ENCODE peak calls at places on chromosome 3, in six cellular contexts. B is GM12878, Z is HCT116, L is K562, D is H1, Y is HepG2. G is an unnamed sample.
A peak's percentile ranks its signal among the peaks of the same experiment; 100 is the strongest.

GRCh38 chr3:27278391-27279055 is 90.7 kb downstream of the NEK10 start:
- DNase-seq in B (no peak), Z (no peak), L (no peak), D (no peak), Y (peak; percentile 8), G (no peak)

GRCh38 chr3:170205302-170205701 is 16.9 kb upstream of the PRKCI start:
- DNase-seq in B (peak; percentile 24), Z (no peak), L (no peak), D (no peak), Y (no peak), G (no peak)

GRCh38 chr3:66153471-66153870 is 67.3 kb upstream of the SLC25A26 start:
- DNase-seq in B (no peak), Z (no peak), L (no peak), D (no peak), Y (no peak), G (no peak)

GRCh38 chr3:71500696-71501095 is 82.8 kb downstream of the FOXP1 start:
- DNase-seq in B (no peak), Z (no peak), L (no peak), D (no peak), Y (no peak), G (no peak)

GRCh38 chr3:126932188-126932931 is 50.6 kb upstream of the PLXNA1 start:
- DNase-seq in B (no peak), Z (no peak), L (no peak), D (no peak), Y (no peak), G (no peak)

GRCh38 chr3:182979103-182979697 is 1.1 kb downstream of the DCUN1D1 start:
- DNase-seq in B (no peak), Z (no peak), L (no peak), D (no peak), Y (peak; percentile 39), G (no peak)

GRCh38 chr3:54008099-54008498 is 114.3 kb upstream of the CACNA2D3 start:
- DNase-seq in B (no peak), Z (no peak), L (no peak), D (no peak), Y (no peak), G (no peak)

GRCh38 chr3:152257246-152258074 is 11.3 kb upstream of the MBNL1 start:
- DNase-seq in B (peak; percentile 85), Z (no peak), L (no peak), D (no peak), Y (no peak), G (no peak)

GRCh38 chr3:14201881-14202684 is 23.5 kb downstream of the LSM3 start:
- DNase-seq in B (no peak), Z (no peak), L (no peak), D (peak; percentile 42), Y (peak; percentile 58), G (no peak)

GRCh38 chr3:37499820-37500219 is 325.4 kb upstream of the LRRFIP2 start:
- DNase-seq in B (no peak), Z (no peak), L (no peak), D (no peak), Y (no peak), G (no peak)

GRCh38 chr3:54968546-54969172 is 40.8 kb upstream of the LRTM1 start:
- DNase-seq in B (no peak), Z (no peak), L (no peak), D (no peak), Y (no peak), G (no peak)

GRCh38 chr3:169945313-169945712 is 21.3 kb upstream of the SEC62 start:
- DNase-seq in B (peak; percentile 85), Z (no peak), L (peak; percentile 67), D (no peak), Y (no peak), G (no peak)

GRCh38 chr3:27643355-27643754 is 78.8 kb downstream of the EOMES start:
- DNase-seq in B (no peak), Z (no peak), L (no peak), D (no peak), Y (no peak), G (no peak)

GRCh38 chr3:106688463-106688862 is 688.8 kb upstream of the CCDC54 start:
- DNase-seq in B (no peak), Z (no peak), L (no peak), D (no peak), Y (peak; percentile 47), G (no peak)

GRCh38 chr3:118479376-118479775 is 555.3 kb downstream of the IGSF11 start:
- DNase-seq in B (no peak), Z (no peak), L (no peak), D (no peak), Y (no peak), G (no peak)

GRCh38 chr3:104943931-104944330 is 422.8 kb upstream of the ALCAM start:
- DNase-seq in B (no peak), Z (no peak), L (no peak), D (no peak), Y (no peak), G (no peak)

GRCh38 chr3:137869022-137869421 is 104.9 kb downstream of the SOX14 start:
- DNase-seq in B (no peak), Z (no peak), L (no peak), D (no peak), Y (peak; percentile 4), G (no peak)

GRCh38 chr3:53227993-53228885 is 27.6 kb downstream of the TKT start:
- DNase-seq in B (no peak), Z (no peak), L (no peak), D (no peak), Y (no peak), G (no peak)

GRCh38 chr3:129684270-129684669 is 77.8 kb upstream of the PLXND1 start:
- DNase-seq in B (no peak), Z (no peak), L (no peak), D (no peak), Y (no peak), G (no peak)

GRCh38 chr3:61353353-61353752 is 102.1 kb upstream of the FHIT start:
- DNase-seq in B (no peak), Z (no peak), L (no peak), D (no peak), Y (no peak), G (no peak)

GRCh38 chr3:151581046-151581445 is 120.2 kb upstream of the IGSF10 start:
- DNase-seq in B (no peak), Z (no peak), L (no peak), D (no peak), Y (no peak), G (no peak)

GRCh38 chr3:55651011-55651410 is 163.9 kb upstream of the WNT5A start:
- DNase-seq in B (no peak), Z (no peak), L (no peak), D (no peak), Y (no peak), G (no peak)

GRCh38 chr3:99640214-99640851 is 1.9 kb downstream of the COL8A1 start:
- DNase-seq in B (no peak), Z (no peak), L (no peak), D (no peak), Y (no peak), G (no peak)

DNA sequence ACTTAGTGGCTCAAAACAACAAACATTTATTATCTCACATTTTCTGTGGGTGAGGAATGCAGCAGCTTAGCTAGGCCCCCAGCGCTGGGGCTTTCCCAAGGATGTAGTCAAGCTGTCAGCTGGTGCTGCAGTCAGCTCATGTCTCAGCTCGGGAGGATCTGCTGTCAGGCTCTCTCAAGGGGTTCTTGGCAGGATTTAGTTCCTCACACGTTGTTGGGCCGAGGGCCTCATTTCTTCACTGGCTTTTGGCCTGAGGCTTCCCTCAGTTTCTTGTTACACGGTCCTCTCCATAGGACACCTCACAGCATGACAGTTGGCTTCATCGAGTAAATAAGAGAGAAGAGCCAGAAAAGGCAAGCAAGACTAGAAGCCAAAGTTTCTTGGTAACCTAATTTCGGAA is 13.7 kb upstream of the U2SURP start:
- DNase-seq in B (no peak), Z (no peak), L (no peak), D (no peak), Y (no peak), G (no peak)
- TF ChIP-seq JUND in B (no peak), Z (no peak), L (no peak), D (no peak), Y (no peak), G (no peak)

GRCh38 chr3:197854596-197855343 is 63.7 kb downstream of the LRCH3 start:
- DNase-seq in B (no peak), Z (peak; percentile 4), L (no peak), D (no peak), Y (no peak), G (peak; percentile 28)
- TF ChIP-seq JUND in B (no peak), Z (no peak), L (no peak), D (peak; percentile 80), Y (no peak), G (no peak)

GRCh38 chr3:193963808-193964516 is 172.0 kb upstream of the HES1 start:
- DNase-seq in B (peak; percentile 28), Z (no peak), L (no peak), D (no peak), Y (no peak), G (no peak)

GRCh38 chr3:193964517-193964880 is 171.4 kb upstream of the HES1 start:
- DNase-seq in B (no peak), Z (no peak), L (no peak), D (no peak), Y (no peak), G (no peak)

GRCh38 chr3:193960485-193961172 is 175.3 kb upstream of the HES1 start:
- DNase-seq in B (no peak), Z (no peak), L (no peak), D (no peak), Y (no peak), G (no peak)

GRCh38 chr3:193959861-193960260 is 176.1 kb upstream of the HES1 start:
- DNase-seq in B (no peak), Z (no peak), L (no peak), D (no peak), Y (no peak), G (no peak)

GRCh38 chr3:193962986-193963683 is 172.8 kb upstream of the HES1 start:
- DNase-seq in B (no peak), Z (no peak), L (no peak), D (peak; percentile 11), Y (no peak), G (no peak)
- TF ChIP-seq JUND in B (no peak), Z (no peak), L (no peak), D (no peak), Y (no peak), G (no peak)

DNA sequence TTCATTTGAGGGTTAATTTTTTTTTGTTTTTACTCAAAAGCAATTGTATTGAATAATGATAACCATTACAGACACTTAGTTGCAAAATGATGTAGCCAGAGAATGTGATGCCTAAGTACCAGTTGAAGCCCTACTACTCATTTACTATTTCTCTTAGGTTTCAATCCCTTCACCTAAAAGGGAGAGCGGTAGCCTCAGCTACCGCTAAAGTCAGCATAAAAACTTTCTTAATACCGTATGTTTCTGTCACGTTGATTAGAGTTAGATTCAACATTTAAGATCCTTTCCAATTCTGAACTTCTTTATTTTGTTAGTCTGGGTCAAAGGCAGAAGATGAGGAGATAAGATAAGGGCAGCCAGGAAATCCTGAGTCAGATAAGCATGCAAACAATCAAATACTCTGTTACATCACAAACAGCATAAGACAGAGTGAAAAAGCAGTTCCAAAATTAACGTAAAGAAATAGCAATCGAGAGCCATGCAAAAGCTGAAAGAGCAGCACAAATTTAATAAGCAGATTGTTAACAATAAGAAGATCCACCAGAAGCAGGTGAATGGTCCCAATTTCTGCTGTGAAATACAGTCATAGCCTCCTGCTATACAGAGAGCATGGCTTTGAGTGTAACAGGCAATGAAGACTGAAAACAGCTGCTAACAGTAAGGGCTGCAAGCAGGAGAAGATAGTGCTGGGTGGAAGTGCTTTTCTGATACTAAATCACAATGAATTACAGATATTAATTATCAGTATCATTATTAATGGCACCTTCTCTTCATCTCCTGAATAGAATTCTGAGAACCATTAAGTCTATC is 3.0 kb downstream of the TMEM207 start:
- DNase-seq in B (no peak), Z (no peak), L (no peak), D (no peak), Y (no peak), G (no peak)
- TF ChIP-seq JUND in B (no peak), Z (no peak), L (no peak), D (no peak), Y (no peak), G (no peak)

GRCh38 chr3:128488995-128489859 is 3.8 kb downstream of the GATA2 start:
- DNase-seq in B (no peak), Z (peak; percentile 35), L (peak; percentile 75), D (peak; percentile 79), Y (peak; percentile 65), G (peak; percentile 88)
- TF ChIP-seq JUND in B (no peak), Z (no peak), L (peak; percentile 62), D (no peak), Y (no peak), G (no peak)

G was measured in T47D.